ENCODE peak calls at places on chromosomes 4 and X, in ten cellular contexts. One of them, this sample, is unnamed.

GRCh38 chr4:109049926-109050325 is 252.5 kb downstream of the COL25A1 start:
- DNase-seq in NCI-H345: no peak
- DNase-seq in suprapubic skin: no peak
- DNase-seq in NCI-H1436: no peak
- DNase-seq in tibial nerve: no peak
- DNase-seq in activated T-cell treated with anti-CD3 and anti-CD28 coated beads, Interleukin-2, amount 50 U/mL, for 1 hour: no peak
- DNase-seq in GM23248: no peak
- DNase-seq in effector memory CD4-positive, alpha-beta T cell: no peak
- DNase-seq in activated naive CD4-positive, alpha-beta T cell treated with anti-CD3 and anti-CD28 coated beads, Interleukin-2, amount 10 ng/mL, durations not matched to agents 7 days and 5 days: no peak
- DNase-seq in NCI-H1105: no peak
- DNase-seq in this sample: no peak

GRCh38 chrX:44874481-44875184 is 1.6 kb downstream of the KDM6A start:
- DNase-seq in NCI-H345: peak
- DNase-seq in suprapubic skin: no peak
- DNase-seq in NCI-H1436: no peak
- DNase-seq in tibial nerve: peak
- DNase-seq in activated T-cell treated with anti-CD3 and anti-CD28 coated beads, Interleukin-2, amount 50 U/mL, for 1 hour: peak
- DNase-seq in GM23248: peak
- DNase-seq in effector memory CD4-positive, alpha-beta T cell: peak
- DNase-seq in activated naive CD4-positive, alpha-beta T cell treated with anti-CD3 and anti-CD28 coated beads, Interleukin-2, amount 10 ng/mL, durations not matched to agents 7 days and 5 days: peak
- DNase-seq in NCI-H1105: peak
- DNase-seq in this sample: peak

GRCh38 chr4:147518846-147519767 is 38.2 kb downstream of the EDNRA start:
- DNase-seq in NCI-H345: peak
- DNase-seq in suprapubic skin: no peak
- DNase-seq in NCI-H1436: peak
- DNase-seq in tibial nerve: peak
- DNase-seq in activated T-cell treated with anti-CD3 and anti-CD28 coated beads, Interleukin-2, amount 50 U/mL, for 1 hour: peak
- DNase-seq in GM23248: peak
- DNase-seq in effector memory CD4-positive, alpha-beta T cell: peak
- DNase-seq in activated naive CD4-positive, alpha-beta T cell treated with anti-CD3 and anti-CD28 coated beads, Interleukin-2, amount 10 ng/mL, durations not matched to agents 7 days and 5 days: peak
- DNase-seq in NCI-H1105: no peak
- DNase-seq in this sample: peak

GRCh38 chr4:61493041-61493440 is 292.9 kb downstream of the ADGRL3 start:
- DNase-seq in NCI-H345: no peak
- DNase-seq in suprapubic skin: no peak
- DNase-seq in NCI-H1436: no peak
- DNase-seq in tibial nerve: no peak
- DNase-seq in activated T-cell treated with anti-CD3 and anti-CD28 coated beads, Interleukin-2, amount 50 U/mL, for 1 hour: no peak
- DNase-seq in GM23248: no peak
- DNase-seq in effector memory CD4-positive, alpha-beta T cell: no peak
- DNase-seq in activated naive CD4-positive, alpha-beta T cell treated with anti-CD3 and anti-CD28 coated beads, Interleukin-2, amount 10 ng/mL, durations not matched to agents 7 days and 5 days: no peak
- DNase-seq in NCI-H1105: no peak
- DNase-seq in this sample: no peak

GRCh38 chr4:101398807-101399206 is 51.5 kb upstream of the PPP3CA start:
- DNase-seq in NCI-H345: no peak
- DNase-seq in suprapubic skin: no peak
- DNase-seq in NCI-H1436: no peak
- DNase-seq in tibial nerve: no peak
- DNase-seq in activated T-cell treated with anti-CD3 and anti-CD28 coated beads, Interleukin-2, amount 50 U/mL, for 1 hour: no peak
- DNase-seq in GM23248: no peak
- DNase-seq in effector memory CD4-positive, alpha-beta T cell: no peak
- DNase-seq in activated naive CD4-positive, alpha-beta T cell treated with anti-CD3 and anti-CD28 coated beads, Interleukin-2, amount 10 ng/mL, durations not matched to agents 7 days and 5 days: no peak
- DNase-seq in NCI-H1105: no peak
- DNase-seq in this sample: no peak

GRCh38 chr4:19496752-19497151 is 755.0 kb upstream of the SLIT2 start:
- DNase-seq in NCI-H345: no peak
- DNase-seq in suprapubic skin: no peak
- DNase-seq in NCI-H1436: no peak
- DNase-seq in tibial nerve: no peak
- DNase-seq in activated T-cell treated with anti-CD3 and anti-CD28 coated beads, Interleukin-2, amount 50 U/mL, for 1 hour: no peak
- DNase-seq in GM23248: no peak
- DNase-seq in effector memory CD4-positive, alpha-beta T cell: no peak
- DNase-seq in activated naive CD4-positive, alpha-beta T cell treated with anti-CD3 and anti-CD28 coated beads, Interleukin-2, amount 10 ng/mL, durations not matched to agents 7 days and 5 days: no peak
- DNase-seq in NCI-H1105: no peak
- DNase-seq in this sample: no peak

GRCh38 chr4:15648600-15648999 is 6.6 kb downstream of the FBXL5 start:
- DNase-seq in NCI-H345: no peak
- DNase-seq in suprapubic skin: no peak
- DNase-seq in NCI-H1436: no peak
- DNase-seq in tibial nerve: no peak
- DNase-seq in activated T-cell treated with anti-CD3 and anti-CD28 coated beads, Interleukin-2, amount 50 U/mL, for 1 hour: no peak
- DNase-seq in GM23248: no peak
- DNase-seq in effector memory CD4-positive, alpha-beta T cell: no peak
- DNase-seq in activated naive CD4-positive, alpha-beta T cell treated with anti-CD3 and anti-CD28 coated beads, Interleukin-2, amount 10 ng/mL, durations not matched to agents 7 days and 5 days: no peak
- DNase-seq in NCI-H1105: no peak
- DNase-seq in this sample: no peak

GRCh38 chr4:152640058-152640921 is 39.5 kb downstream of the TMEM154 start:
- DNase-seq in NCI-H345: peak
- DNase-seq in suprapubic skin: no peak
- DNase-seq in NCI-H1436: peak
- DNase-seq in tibial nerve: no peak
- DNase-seq in activated T-cell treated with anti-CD3 and anti-CD28 coated beads, Interleukin-2, amount 50 U/mL, for 1 hour: no peak
- DNase-seq in GM23248: peak
- DNase-seq in effector memory CD4-positive, alpha-beta T cell: no peak
- DNase-seq in activated naive CD4-positive, alpha-beta T cell treated with anti-CD3 and anti-CD28 coated beads, Interleukin-2, amount 10 ng/mL, durations not matched to agents 7 days and 5 days: no peak
- DNase-seq in NCI-H1105: peak
- DNase-seq in this sample: no peak

GRCh38 chr4:155966661-155967060 is 13.0 kb upstream of the CTSO start:
- DNase-seq in NCI-H345: no peak
- DNase-seq in suprapubic skin: no peak
- DNase-seq in NCI-H1436: no peak
- DNase-seq in tibial nerve: no peak
- DNase-seq in activated T-cell treated with anti-CD3 and anti-CD28 coated beads, Interleukin-2, amount 50 U/mL, for 1 hour: no peak
- DNase-seq in GM23248: no peak
- DNase-seq in effector memory CD4-positive, alpha-beta T cell: no peak
- DNase-seq in activated naive CD4-positive, alpha-beta T cell treated with anti-CD3 and anti-CD28 coated beads, Interleukin-2, amount 10 ng/mL, durations not matched to agents 7 days and 5 days: no peak
- DNase-seq in NCI-H1105: no peak
- DNase-seq in this sample: no peak

GRCh38 chrX:43882294-43882681 is at the start of gene MAOB:
- DNase-seq in NCI-H345: peak
- DNase-seq in suprapubic skin: peak
- DNase-seq in NCI-H1436: no peak
- DNase-seq in tibial nerve: no peak
- DNase-seq in activated T-cell treated with anti-CD3 and anti-CD28 coated beads, Interleukin-2, amount 50 U/mL, for 1 hour: no peak
- DNase-seq in GM23248: peak
- DNase-seq in effector memory CD4-positive, alpha-beta T cell: no peak
- DNase-seq in activated naive CD4-positive, alpha-beta T cell treated with anti-CD3 and anti-CD28 coated beads, Interleukin-2, amount 10 ng/mL, durations not matched to agents 7 days and 5 days: no peak
- DNase-seq in NCI-H1105: no peak
- DNase-seq in this sample: no peak

GRCh38 chr4:54937501-54937900 is 187.9 kb downstream of the KDR start:
- DNase-seq in NCI-H345: no peak
- DNase-seq in suprapubic skin: no peak
- DNase-seq in NCI-H1436: no peak
- DNase-seq in tibial nerve: no peak
- DNase-seq in activated T-cell treated with anti-CD3 and anti-CD28 coated beads, Interleukin-2, amount 50 U/mL, for 1 hour: no peak
- DNase-seq in GM23248: no peak
- DNase-seq in effector memory CD4-positive, alpha-beta T cell: no peak
- DNase-seq in activated naive CD4-positive, alpha-beta T cell treated with anti-CD3 and anti-CD28 coated beads, Interleukin-2, amount 10 ng/mL, durations not matched to agents 7 days and 5 days: no peak
- DNase-seq in NCI-H1105: no peak
- DNase-seq in this sample: no peak

GRCh38 chr4:134278675-134279074 is 77.1 kb upstream of the PABPC4L start:
- DNase-seq in NCI-H345: no peak
- DNase-seq in suprapubic skin: no peak
- DNase-seq in NCI-H1436: no peak
- DNase-seq in tibial nerve: no peak
- DNase-seq in activated T-cell treated with anti-CD3 and anti-CD28 coated beads, Interleukin-2, amount 50 U/mL, for 1 hour: no peak
- DNase-seq in GM23248: no peak
- DNase-seq in effector memory CD4-positive, alpha-beta T cell: no peak
- DNase-seq in activated naive CD4-positive, alpha-beta T cell treated with anti-CD3 and anti-CD28 coated beads, Interleukin-2, amount 10 ng/mL, durations not matched to agents 7 days and 5 days: no peak
- DNase-seq in NCI-H1105: no peak
- DNase-seq in this sample: no peak

GRCh38 chrX:1392376-1393130 is 640 bp upstream of the SLC25A6 start:
- DNase-seq in NCI-H345: no peak
- DNase-seq in suprapubic skin: no peak
- DNase-seq in NCI-H1436: no peak
- DNase-seq in tibial nerve: peak
- DNase-seq in activated T-cell treated with anti-CD3 and anti-CD28 coated beads, Interleukin-2, amount 50 U/mL, for 1 hour: no peak
- DNase-seq in GM23248: peak
- DNase-seq in effector memory CD4-positive, alpha-beta T cell: no peak
- DNase-seq in activated naive CD4-positive, alpha-beta T cell treated with anti-CD3 and anti-CD28 coated beads, Interleukin-2, amount 10 ng/mL, durations not matched to agents 7 days and 5 days: no peak
- DNase-seq in NCI-H1105: no peak
- DNase-seq in this sample: no peak

GRCh38 chr4:108171541-108172230 is 3.0 kb upstream of the LEF1 start:
- DNase-seq in NCI-H345: no peak
- DNase-seq in suprapubic skin: no peak
- DNase-seq in NCI-H1436: no peak
- DNase-seq in tibial nerve: no peak
- DNase-seq in activated T-cell treated with anti-CD3 and anti-CD28 coated beads, Interleukin-2, amount 50 U/mL, for 1 hour: peak
- DNase-seq in GM23248: no peak
- DNase-seq in effector memory CD4-positive, alpha-beta T cell: peak
- DNase-seq in activated naive CD4-positive, alpha-beta T cell treated with anti-CD3 and anti-CD28 coated beads, Interleukin-2, amount 10 ng/mL, durations not matched to agents 7 days and 5 days: peak
- DNase-seq in NCI-H1105: no peak
- DNase-seq in this sample: peak

GRCh38 chrX:106341823-106342222 is 173.7 kb downstream of the PWWP3B start:
- DNase-seq in NCI-H345: no peak
- DNase-seq in suprapubic skin: no peak
- DNase-seq in NCI-H1436: no peak
- DNase-seq in tibial nerve: no peak
- DNase-seq in activated T-cell treated with anti-CD3 and anti-CD28 coated beads, Interleukin-2, amount 50 U/mL, for 1 hour: no peak
- DNase-seq in GM23248: no peak
- DNase-seq in effector memory CD4-positive, alpha-beta T cell: no peak
- DNase-seq in activated naive CD4-positive, alpha-beta T cell treated with anti-CD3 and anti-CD28 coated beads, Interleukin-2, amount 10 ng/mL, durations not matched to agents 7 days and 5 days: no peak
- DNase-seq in NCI-H1105: no peak
- DNase-seq in this sample: no peak

GRCh38 chrX:125436855-125437254 is 117.2 kb downstream of the TEX13C start:
- DNase-seq in NCI-H345: no peak
- DNase-seq in suprapubic skin: no peak
- DNase-seq in NCI-H1436: peak
- DNase-seq in tibial nerve: no peak
- DNase-seq in activated T-cell treated with anti-CD3 and anti-CD28 coated beads, Interleukin-2, amount 50 U/mL, for 1 hour: no peak
- DNase-seq in GM23248: peak
- DNase-seq in effector memory CD4-positive, alpha-beta T cell: no peak
- DNase-seq in activated naive CD4-positive, alpha-beta T cell treated with anti-CD3 and anti-CD28 coated beads, Interleukin-2, amount 10 ng/mL, durations not matched to agents 7 days and 5 days: no peak
- DNase-seq in NCI-H1105: peak
- DNase-seq in this sample: no peak

GRCh38 chr4:8435656-8436121 is 4.8 kb downstream of the ACOX3 start:
- DNase-seq in NCI-H345: no peak
- DNase-seq in suprapubic skin: no peak
- DNase-seq in NCI-H1436: no peak
- DNase-seq in tibial nerve: no peak
- DNase-seq in activated T-cell treated with anti-CD3 and anti-CD28 coated beads, Interleukin-2, amount 50 U/mL, for 1 hour: peak
- DNase-seq in GM23248: peak
- DNase-seq in effector memory CD4-positive, alpha-beta T cell: peak
- DNase-seq in activated naive CD4-positive, alpha-beta T cell treated with anti-CD3 and anti-CD28 coated beads, Interleukin-2, amount 10 ng/mL, durations not matched to agents 7 days and 5 days: peak
- DNase-seq in NCI-H1105: no peak
- DNase-seq in this sample: no peak

GRCh38 chr4:17220816-17221215 is 291.1 kb downstream of the QDPR start:
- DNase-seq in NCI-H345: no peak
- DNase-seq in suprapubic skin: no peak
- DNase-seq in NCI-H1436: no peak
- DNase-seq in tibial nerve: no peak
- DNase-seq in activated T-cell treated with anti-CD3 and anti-CD28 coated beads, Interleukin-2, amount 50 U/mL, for 1 hour: no peak
- DNase-seq in GM23248: no peak
- DNase-seq in effector memory CD4-positive, alpha-beta T cell: no peak
- DNase-seq in activated naive CD4-positive, alpha-beta T cell treated with anti-CD3 and anti-CD28 coated beads, Interleukin-2, amount 10 ng/mL, durations not matched to agents 7 days and 5 days: no peak
- DNase-seq in NCI-H1105: no peak
- DNase-seq in this sample: no peak

GRCh38 chr4:82017680-82018079 is 356.1 kb downstream of the HNRNPD start:
- DNase-seq in NCI-H345: no peak
- DNase-seq in suprapubic skin: no peak
- DNase-seq in NCI-H1436: no peak
- DNase-seq in tibial nerve: no peak
- DNase-seq in activated T-cell treated with anti-CD3 and anti-CD28 coated beads, Interleukin-2, amount 50 U/mL, for 1 hour: no peak
- DNase-seq in GM23248: peak
- DNase-seq in effector memory CD4-positive, alpha-beta T cell: no peak
- DNase-seq in activated naive CD4-positive, alpha-beta T cell treated with anti-CD3 and anti-CD28 coated beads, Interleukin-2, amount 10 ng/mL, durations not matched to agents 7 days and 5 days: no peak
- DNase-seq in NCI-H1105: no peak
- DNase-seq in this sample: no peak

GRCh38 chr4:143641406-143641805 is 59.1 kb downstream of the FREM3 start:
- DNase-seq in NCI-H345: no peak
- DNase-seq in suprapubic skin: no peak
- DNase-seq in NCI-H1436: no peak
- DNase-seq in tibial nerve: no peak
- DNase-seq in activated T-cell treated with anti-CD3 and anti-CD28 coated beads, Interleukin-2, amount 50 U/mL, for 1 hour: no peak
- DNase-seq in GM23248: no peak
- DNase-seq in effector memory CD4-positive, alpha-beta T cell: no peak
- DNase-seq in activated naive CD4-positive, alpha-beta T cell treated with anti-CD3 and anti-CD28 coated beads, Interleukin-2, amount 10 ng/mL, durations not matched to agents 7 days and 5 days: no peak
- DNase-seq in NCI-H1105: no peak
- DNase-seq in this sample: no peak

GRCh38 chr4:144658015-144658567 is 12.1 kb downstream of the HHIP start:
- DNase-seq in NCI-H345: no peak
- DNase-seq in suprapubic skin: no peak
- DNase-seq in NCI-H1436: no peak
- DNase-seq in tibial nerve: no peak
- DNase-seq in activated T-cell treated with anti-CD3 and anti-CD28 coated beads, Interleukin-2, amount 50 U/mL, for 1 hour: no peak
- DNase-seq in GM23248: no peak
- DNase-seq in effector memory CD4-positive, alpha-beta T cell: no peak
- DNase-seq in activated naive CD4-positive, alpha-beta T cell treated with anti-CD3 and anti-CD28 coated beads, Interleukin-2, amount 10 ng/mL, durations not matched to agents 7 days and 5 days: no peak
- DNase-seq in NCI-H1105: no peak
- DNase-seq in this sample: no peak

GRCh38 chr4:4788573-4788972 is 70.9 kb upstream of the MSX1 start:
- DNase-seq in NCI-H345: no peak
- DNase-seq in suprapubic skin: no peak
- DNase-seq in NCI-H1436: no peak
- DNase-seq in tibial nerve: no peak
- DNase-seq in activated T-cell treated with anti-CD3 and anti-CD28 coated beads, Interleukin-2, amount 50 U/mL, for 1 hour: no peak
- DNase-seq in GM23248: no peak
- DNase-seq in effector memory CD4-positive, alpha-beta T cell: no peak
- DNase-seq in activated naive CD4-positive, alpha-beta T cell treated with anti-CD3 and anti-CD28 coated beads, Interleukin-2, amount 10 ng/mL, durations not matched to agents 7 days and 5 days: no peak
- DNase-seq in NCI-H1105: no peak
- DNase-seq in this sample: no peak

GRCh38 chr4:76279462-76279861 is 27.1 kb upstream of the STBD1 start:
- DNase-seq in NCI-H345: no peak
- DNase-seq in suprapubic skin: no peak
- DNase-seq in NCI-H1436: no peak
- DNase-seq in tibial nerve: no peak
- DNase-seq in activated T-cell treated with anti-CD3 and anti-CD28 coated beads, Interleukin-2, amount 50 U/mL, for 1 hour: peak
- DNase-seq in GM23248: no peak
- DNase-seq in effector memory CD4-positive, alpha-beta T cell: peak
- DNase-seq in activated naive CD4-positive, alpha-beta T cell treated with anti-CD3 and anti-CD28 coated beads, Interleukin-2, amount 10 ng/mL, durations not matched to agents 7 days and 5 days: peak
- DNase-seq in NCI-H1105: no peak
- DNase-seq in this sample: peak

GRCh38 chr4:99868126-99868596 is 26.1 kb downstream of the LAMTOR3 start:
- DNase-seq in NCI-H345: no peak
- DNase-seq in suprapubic skin: no peak
- DNase-seq in NCI-H1436: no peak
- DNase-seq in tibial nerve: no peak
- DNase-seq in activated T-cell treated with anti-CD3 and anti-CD28 coated beads, Interleukin-2, amount 50 U/mL, for 1 hour: no peak
- DNase-seq in GM23248: peak
- DNase-seq in effector memory CD4-positive, alpha-beta T cell: no peak
- DNase-seq in activated naive CD4-positive, alpha-beta T cell treated with anti-CD3 and anti-CD28 coated beads, Interleukin-2, amount 10 ng/mL, durations not matched to agents 7 days and 5 days: no peak
- DNase-seq in NCI-H1105: no peak
- DNase-seq in this sample: no peak

GRCh38 chr4:41174444-41174843 is 39.9 kb downstream of the APBB2 start:
- DNase-seq in NCI-H345: no peak
- DNase-seq in suprapubic skin: no peak
- DNase-seq in NCI-H1436: no peak
- DNase-seq in tibial nerve: no peak
- DNase-seq in activated T-cell treated with anti-CD3 and anti-CD28 coated beads, Interleukin-2, amount 50 U/mL, for 1 hour: no peak
- DNase-seq in GM23248: peak
- DNase-seq in effector memory CD4-positive, alpha-beta T cell: no peak
- DNase-seq in activated naive CD4-positive, alpha-beta T cell treated with anti-CD3 and anti-CD28 coated beads, Interleukin-2, amount 10 ng/mL, durations not matched to agents 7 days and 5 days: no peak
- DNase-seq in NCI-H1105: no peak
- DNase-seq in this sample: no peak

GRCh38 chr4:156976147-156976546 is 4.5 kb upstream of the PDGFC start:
- DNase-seq in NCI-H345: no peak
- DNase-seq in suprapubic skin: no peak
- DNase-seq in NCI-H1436: no peak
- DNase-seq in tibial nerve: no peak
- DNase-seq in activated T-cell treated with anti-CD3 and anti-CD28 coated beads, Interleukin-2, amount 50 U/mL, for 1 hour: no peak
- DNase-seq in GM23248: peak
- DNase-seq in effector memory CD4-positive, alpha-beta T cell: no peak
- DNase-seq in activated naive CD4-positive, alpha-beta T cell treated with anti-CD3 and anti-CD28 coated beads, Interleukin-2, amount 10 ng/mL, durations not matched to agents 7 days and 5 days: no peak
- DNase-seq in NCI-H1105: no peak
- DNase-seq in this sample: no peak

GRCh38 chr4:57137261-57137660 is 27.1 kb upstream of the IGFBP7 start:
- DNase-seq in NCI-H345: no peak
- DNase-seq in suprapubic skin: no peak
- DNase-seq in NCI-H1436: no peak
- DNase-seq in tibial nerve: no peak
- DNase-seq in activated T-cell treated with anti-CD3 and anti-CD28 coated beads, Interleukin-2, amount 50 U/mL, for 1 hour: no peak
- DNase-seq in GM23248: no peak
- DNase-seq in effector memory CD4-positive, alpha-beta T cell: no peak
- DNase-seq in activated naive CD4-positive, alpha-beta T cell treated with anti-CD3 and anti-CD28 coated beads, Interleukin-2, amount 10 ng/mL, durations not matched to agents 7 days and 5 days: no peak
- DNase-seq in NCI-H1105: no peak
- DNase-seq in this sample: no peak

GRCh38 chr4:13703096-13703495 is 75.6 kb upstream of the BOD1L1 start:
- DNase-seq in NCI-H345: no peak
- DNase-seq in suprapubic skin: no peak
- DNase-seq in NCI-H1436: no peak
- DNase-seq in tibial nerve: no peak
- DNase-seq in activated T-cell treated with anti-CD3 and anti-CD28 coated beads, Interleukin-2, amount 50 U/mL, for 1 hour: no peak
- DNase-seq in GM23248: no peak
- DNase-seq in effector memory CD4-positive, alpha-beta T cell: no peak
- DNase-seq in activated naive CD4-positive, alpha-beta T cell treated with anti-CD3 and anti-CD28 coated beads, Interleukin-2, amount 10 ng/mL, durations not matched to agents 7 days and 5 days: no peak
- DNase-seq in NCI-H1105: no peak
- DNase-seq in this sample: no peak